ENCODE peak calls at places on chromosomes 16 and 17, in nine cellular contexts. K, G, A, V, I, W, P, J and O are unnamed samples.

GRCh38 chr16:47627056-47627455 is 165.9 kb downstream of the PHKB start:
- DNase-seq in G (no peak), P (no peak), A (no peak), V (no peak), K (no peak), J (no peak), W (no peak), I (no peak), O (no peak)

GRCh38 chr17:44360826-44361225 is 2.8 kb downstream of the FAM171A2 start:
- DNase-seq in W (no peak), G (no peak), P (no peak), V (peak; percentile 73), I (no peak), J (peak; percentile 94), A (no peak), K (no peak), O (peak; percentile 54)

GRCh38 chr17:38591759-38592241 is 14.0 kb downstream of the SRCIN1 start:
- DNase-seq in P (no peak), W (no peak), A (no peak), K (no peak), V (no peak), G (no peak), I (no peak), J (no peak), O (no peak)

GRCh38 chr17:48351916-48352332 is 78.1 kb downstream of the SKAP1 start:
- DNase-seq in I (peak; percentile 52), P (no peak), J (no peak), G (no peak), W (no peak), V (no peak), A (no peak), K (no peak), O (no peak)

GRCh38 chr17:18143044-18143936 is 34.7 kb downstream of the MYO15A start:
- DNase-seq in I (peak; percentile 56), P (no peak), K (no peak), J (no peak), V (no peak), A (no peak), W (no peak), G (no peak), O (no peak)

GRCh38 chr17:6374761-6375312 is 60.1 kb downstream of the AIPL1 start:
- DNase-seq in G (peak; percentile 27), V (no peak), K (no peak), A (no peak), I (peak; percentile 66), J (no peak), P (no peak), W (no peak), O (no peak)

GRCh38 chr17:50518265-50519023 is 10.2 kb downstream of the MYCBPAP start:
- DNase-seq in P (no peak), W (peak; percentile 74), I (no peak), J (peak; percentile 78), K (no peak), A (no peak), G (peak; percentile 62), V (no peak), O (peak; percentile 76)

GRCh38 chr17:41801374-41802062 is 10.2 kb downstream of the P3H4 start:
- DNase-seq in J (peak; percentile 77), K (peak; percentile 80), I (peak; percentile 88), V (peak; percentile 84), P (peak; percentile 80), A (peak; percentile 94), W (peak; percentile 91), G (peak; percentile 84), O (peak; percentile 94)

GRCh38 chr16:4319454-4319853 is 3.6 kb downstream of the GLIS2 start:
- DNase-seq in K (peak; percentile 76), J (no peak), P (no peak), V (peak; percentile 58), A (peak; percentile 48), G (no peak), W (peak; percentile 76), I (no peak), O (peak; percentile 62)

GRCh38 chr16:4320030-4320429 is 4.2 kb downstream of the GLIS2 start:
- DNase-seq in J (no peak), A (no peak), V (no peak), K (no peak), G (no peak), I (no peak), W (peak; percentile 73), P (no peak), O (peak; percentile 20)

GRCh38 chr16:4317471-4318170 is 1.8 kb downstream of the GLIS2 start:
- DNase-seq in W (peak; percentile 76), J (peak; percentile 72), P (no peak), V (peak; percentile 70), K (no peak), I (peak; percentile 82), G (peak; percentile 45), A (no peak), O (peak; percentile 60)

GRCh38 chr16:4316732-4317461 is 1.0 kb downstream of the GLIS2 start:
- DNase-seq in K (no peak), G (peak; percentile 90), J (no peak), W (peak; percentile 81), A (no peak), V (peak; percentile 67), I (peak; percentile 81), P (peak; percentile 65), O (peak; percentile 92)

DNA sequence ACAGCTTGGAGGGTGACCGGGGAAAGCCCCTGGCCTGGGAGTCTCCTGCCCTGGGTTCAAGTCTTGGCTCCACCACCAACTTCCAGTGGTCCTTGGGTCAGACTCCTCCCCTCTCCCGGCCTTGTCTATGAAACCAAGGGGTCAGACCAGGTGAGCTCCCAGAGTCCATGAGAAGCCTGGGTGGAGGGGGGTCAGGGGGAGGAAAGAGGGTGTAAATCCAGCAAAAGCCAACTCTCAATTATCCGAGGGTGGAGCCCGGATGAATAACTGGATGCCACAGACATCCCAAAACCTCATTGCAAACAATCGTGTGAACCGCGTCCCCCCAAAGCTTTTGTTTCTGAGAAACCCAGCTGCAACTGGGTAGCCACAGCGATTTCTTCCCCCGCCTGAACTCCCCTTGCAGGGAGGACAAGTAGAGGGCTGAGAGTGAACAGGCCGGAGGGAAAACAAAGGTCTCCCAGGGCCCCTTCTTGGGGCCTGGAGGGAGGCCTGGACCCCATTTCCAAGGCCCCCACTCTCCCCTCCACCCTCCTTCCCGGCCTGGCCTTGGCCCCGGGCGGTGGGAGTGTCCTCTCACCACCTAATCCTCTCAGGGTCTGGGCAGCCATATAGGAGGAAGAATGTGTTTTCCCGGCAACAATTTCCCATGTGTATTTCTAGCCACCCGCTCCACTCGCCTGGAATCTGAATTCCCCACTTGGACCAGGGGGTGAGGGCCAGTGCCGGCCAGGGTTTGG is 2.5 kb downstream of the GLIS2 start:
- DNase-seq in P (no peak), I (no peak), K (no peak), A (no peak), W (no peak), V (no peak), J (no peak), G (no peak), O (no peak)
- H3K27ac ChIP-seq in P (peak overlapping the region; percentile 52), I (peak overlapping the region; percentile 96), K (peak overlapping the region; percentile 75), A (peak overlapping the region; percentile 96), W (peak overlapping the region; percentile 98), V (peak overlapping the region; percentile 96), J (peak overlapping the region; percentile 92), G (peak overlapping the region; percentile 91), O (peak overlapping the region; percentile 93)

DNA sequence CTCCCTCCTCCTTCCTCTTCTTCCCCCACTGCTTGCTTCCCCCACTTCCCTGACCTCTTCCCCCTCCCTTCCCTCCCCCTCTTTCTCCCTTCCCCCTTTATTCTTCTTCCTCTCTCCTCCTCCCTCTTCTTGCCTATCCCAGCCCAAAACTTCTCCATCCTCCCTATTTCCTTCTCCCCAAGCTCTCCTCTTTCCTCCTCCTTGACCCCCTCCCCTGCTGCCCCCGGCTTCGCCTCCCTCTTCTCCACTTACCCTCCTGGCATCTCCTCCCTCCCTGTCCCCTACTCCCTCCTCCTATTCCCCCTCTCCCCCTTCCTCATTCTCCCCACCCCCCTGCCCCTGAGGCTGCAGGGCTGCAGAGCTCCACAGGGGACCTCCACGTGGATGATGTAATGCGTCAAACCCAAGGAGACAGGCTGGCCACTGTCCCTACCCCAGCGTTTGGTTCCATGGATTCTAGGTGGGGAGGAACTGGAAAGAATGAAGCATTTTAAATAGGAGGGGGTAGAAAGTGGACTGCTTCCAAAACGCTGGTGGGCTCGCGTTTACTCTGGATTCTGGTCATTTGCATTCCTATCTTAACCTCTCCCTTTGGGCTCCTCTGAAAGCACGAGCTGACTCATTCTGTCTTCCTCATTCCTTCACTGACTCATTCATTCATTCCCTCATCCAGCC is 687 bp upstream of the COTL1 start:
- DNase-seq in P (no peak), W (no peak), J (peak; percentile 55), K (no peak), V (peak; percentile 59), A (no peak), I (peak; percentile 96), G (peak; percentile 44), O (no peak)
- H3K4me3 ChIP-seq in P (no peak overlapping the region), W (peak overlapping the region; percentile 90), J (no peak overlapping the region), K (no peak overlapping the region), V (no peak overlapping the region), A (no peak overlapping the region), I (peak overlapping the region; percentile 28), G (no peak overlapping the region), O (no peak overlapping the region)

GRCh38 chr16:13634921-13635320 is 285.0 kb upstream of the ERCC4 start:
- DNase-seq in I (no peak), A (no peak), W (no peak), J (no peak), G (no peak), P (no peak), V (no peak), K (no peak), O (no peak)

GRCh38 chr16:13631916-13632315 is 288.0 kb upstream of the ERCC4 start:
- DNase-seq in J (no peak), G (no peak), I (no peak), A (no peak), K (no peak), V (no peak), P (no peak), W (no peak), O (no peak)

GRCh38 chr16:13634253-13634652 is 285.7 kb upstream of the ERCC4 start:
- DNase-seq in V (no peak), G (no peak), P (no peak), J (no peak), I (no peak), A (no peak), K (no peak), W (no peak), O (no peak)

GRCh38 chr16:13631213-13631767 is 288.7 kb upstream of the ERCC4 start:
- DNase-seq in G (no peak), I (no peak), A (no peak), W (no peak), V (no peak), K (no peak), P (no peak), J (no peak), O (no peak)

GRCh38 chr16:13633381-13633861 is 286.5 kb upstream of the ERCC4 start:
- DNase-seq in G (no peak), A (no peak), P (no peak), V (no peak), W (no peak), I (no peak), J (no peak), K (no peak), O (no peak)
- TF ChIP-seq POLR2A in G (no peak), A (no peak), P (no peak), V (no peak), W (no peak), I (no peak), J (no peak), K (no peak), O (no peak)

DNA sequence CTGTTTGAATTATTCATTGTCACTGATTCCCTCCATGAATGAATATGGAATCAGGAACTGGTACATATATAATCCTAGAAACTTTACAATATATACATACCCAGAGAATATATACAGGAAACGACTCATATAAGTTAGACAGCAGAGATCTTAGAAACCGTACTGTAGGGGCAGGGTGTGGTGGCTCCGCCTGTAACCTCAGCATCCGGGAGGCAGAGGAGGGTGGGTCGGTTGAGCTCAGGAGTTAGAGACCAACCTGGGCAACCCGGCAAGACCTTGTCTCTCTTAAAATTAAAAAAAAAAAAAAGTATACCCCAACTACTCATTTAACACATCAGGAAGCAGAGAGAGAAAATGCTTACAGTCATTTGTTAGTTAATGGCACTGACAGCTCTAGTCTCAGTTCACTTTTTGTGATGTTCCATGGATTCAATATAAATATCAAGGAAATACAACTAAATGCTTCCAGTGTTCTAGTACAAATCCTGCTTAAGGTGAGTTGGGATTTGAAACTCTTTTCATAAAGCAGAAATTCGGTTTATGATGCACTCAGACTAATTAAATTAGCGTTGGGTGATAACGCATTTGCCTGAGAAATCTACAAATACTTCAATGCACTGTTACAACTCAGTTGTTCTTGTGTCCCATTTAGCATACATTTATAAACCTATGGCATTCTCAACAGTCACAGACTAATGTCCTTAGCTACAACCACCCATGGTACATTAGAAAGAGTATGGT is 5.6 kb downstream of the GLG1 start:
- DNase-seq in G (no peak), K (peak; percentile 49), W (no peak), I (no peak), V (no peak), P (no peak), A (no peak), J (no peak), O (no peak)
- H3K27ac ChIP-seq in G (no peak overlapping the region), K (no peak overlapping the region), W (no peak overlapping the region), I (no peak overlapping the region), V (no peak overlapping the region), P (no peak overlapping the region), A (no peak overlapping the region), J (no peak overlapping the region), O (no peak overlapping the region)